ENCODE peak calls at places on chromosomes 7 and 10, in ten cellular contexts. T, I, L, F, U, M, D, K, G and P are unnamed samples.

GRCh38 chr7:79452032-79452494 is 1.4 kb downstream of the MAGI2 start:
- DNase-seq in K (peak), M (peak), U (no peak), T (peak), L (no peak), G (no peak), D (peak), F (no peak), I (peak), P (no peak)

GRCh38 chr10:70255329-70256299 is 22.4 kb upstream of the PPA1 start:
- DNase-seq in T (peak), U (no peak), M (no peak), L (peak), F (no peak), K (no peak), G (no peak), D (peak), I (no peak), P (no peak)

GRCh38 chr7:154769527-154769926 is 233.4 kb downstream of the PAXIP1 start:
- DNase-seq in M (no peak), K (no peak), G (no peak), U (no peak), I (no peak), D (no peak), L (no peak), F (no peak), T (no peak), P (no peak)

GRCh38 chr10:107091126-107091525 is 73.4 kb downstream of the SORCS1 start:
- DNase-seq in U (no peak), K (no peak), T (no peak), G (no peak), L (no peak), F (no peak), M (no peak), D (no peak), I (no peak), P (no peak)

GRCh38 chr10:117260094-117260493 is 19.2 kb downstream of the SLC18A2 start:
- DNase-seq in G (no peak), I (no peak), D (no peak), U (peak), K (no peak), M (peak), T (no peak), F (no peak), L (no peak), P (no peak)

GRCh38 chr7:104328308-104328969 is at the start of gene LHFPL3:
- DNase-seq in I (no peak), F (no peak), M (no peak), U (no peak), L (no peak), D (peak), T (no peak), G (no peak), K (no peak), P (no peak)

GRCh38 chr7:100465702-100466311 is 1.7 kb upstream of the SPACDR start:
- DNase-seq in M (no peak), D (peak), U (no peak), T (peak), G (peak), F (no peak), I (peak), K (peak), L (peak), P (peak)

GRCh38 chr10:33413093-33413442 is 78.6 kb upstream of the NRP1 start:
- DNase-seq in I (peak), L (peak), M (no peak), U (no peak), K (no peak), D (no peak), F (no peak), G (no peak), T (no peak), P (no peak)

GRCh38 chr10:110733256-110733952 is 89.3 kb downstream of the RBM20 start:
- DNase-seq in T (no peak), F (no peak), I (peak), M (no peak), G (no peak), K (no peak), D (no peak), U (no peak), L (peak), P (no peak)

GRCh38 chr7:80660939-80661338 is 22.5 kb downstream of the CD36 start:
- DNase-seq in K (no peak), L (no peak), U (no peak), M (no peak), T (no peak), G (no peak), I (no peak), F (no peak), D (no peak), P (no peak)

GRCh38 chr7:100443096-100443840 is 7.0 kb upstream of the PPP1R35 start:
- DNase-seq in M (no peak), L (no peak), U (no peak), K (no peak), G (no peak), D (no peak), I (no peak), F (no peak), T (no peak), P (no peak)

GRCh38 chr10:31908157-31908556 is 20.5 kb downstream of the ARHGAP12 start:
- DNase-seq in D (no peak), L (no peak), M (no peak), K (no peak), T (no peak), F (no peak), G (no peak), I (no peak), U (no peak), P (no peak)

GRCh38 chr7:111796671-111797070 is 234.4 kb upstream of the IMMP2L start:
- DNase-seq in I (no peak), M (no peak), D (peak), G (peak), K (no peak), T (no peak), L (no peak), U (peak), F (no peak), P (no peak)

GRCh38 chr10:103542764-103543616 is 49.5 kb downstream of the NEURL1 start:
- DNase-seq in D (peak), K (no peak), M (peak), G (peak), F (no peak), U (peak), L (peak), T (peak), I (peak), P (no peak)

GRCh38 chr10:97553575-97554100 is 18.9 kb upstream of the ANKRD2 start:
- DNase-seq in G (peak), L (peak), U (peak), T (peak), M (no peak), K (peak), F (no peak), I (peak), D (peak), P (peak)

GRCh38 chr10:3886666-3887251 is 101.8 kb upstream of the KLF6 start:
- DNase-seq in I (peak), T (no peak), U (no peak), L (peak), D (peak), M (peak), F (peak), K (peak), G (no peak), P (peak)

GRCh38 chr10:133258818-133259602 is 17.7 kb downstream of the ADAM8 start:
- DNase-seq in G (no peak), I (peak), K (peak), D (peak), L (peak), F (peak), M (peak), T (peak), U (peak), P (peak)
- TF ChIP-seq CTCF in G (no peak), I (no peak), K (no peak), D (no peak), L (no peak), F (no peak), M (no peak), T (no peak), U (no peak), P (no peak)

GRCh38 chr10:132136689-132137088 is 50.1 kb upstream of the DPYSL4 start:
- DNase-seq in D (no peak), M (no peak), F (no peak), L (no peak), U (no peak), K (no peak), I (no peak), T (no peak), G (no peak), P (no peak)

GRCh38 chr10:132133449-132134291 is 53.1 kb upstream of the DPYSL4 start:
- DNase-seq in M (no peak), F (no peak), G (no peak), I (no peak), D (no peak), T (no peak), L (no peak), K (no peak), U (no peak), P (no peak)

GRCh38 chr10:132134541-132135397 is 52.0 kb upstream of the DPYSL4 start:
- DNase-seq in U (no peak), K (no peak), T (no peak), M (no peak), F (no peak), G (no peak), D (no peak), I (no peak), L (no peak), P (no peak)

GRCh38 chr10:132136097-132136521 is 50.6 kb upstream of the DPYSL4 start:
- DNase-seq in G (no peak), K (no peak), I (no peak), M (no peak), D (no peak), L (no peak), F (no peak), U (no peak), T (no peak), P (no peak)

DNA sequence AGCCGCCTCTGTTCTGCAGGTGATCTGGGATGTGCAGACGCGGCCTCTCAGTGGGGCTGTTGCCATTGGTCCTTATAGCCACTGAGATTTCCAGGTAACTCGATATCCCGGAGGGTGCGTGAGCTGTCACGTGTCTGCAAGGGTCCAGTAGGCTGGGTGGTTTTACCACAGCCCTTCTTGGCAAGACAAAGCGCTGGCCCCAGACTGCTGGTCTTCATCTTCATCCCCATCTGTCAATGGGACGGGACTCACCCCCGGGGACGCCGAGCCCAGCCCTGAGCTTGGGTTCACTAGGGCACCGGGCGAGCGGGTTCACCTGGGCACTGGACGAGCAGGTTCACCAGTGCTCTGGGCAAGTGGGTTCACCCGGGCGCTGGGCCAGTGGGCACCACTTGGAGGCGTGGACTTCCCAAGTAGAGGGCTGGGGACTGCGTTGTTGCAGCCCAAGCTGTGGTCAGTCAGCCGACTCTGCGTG is 51.3 kb upstream of the DPYSL4 start:
- DNase-seq in G (no peak), M (no peak), I (no peak), K (no peak), L (no peak), T (no peak), F (no peak), D (no peak), U (no peak), P (no peak)
- H3K4me3 ChIP-seq in G (no peak), M (no peak), I (no peak), K (no peak), L (no peak), T (no peak), F (no peak), D (no peak), U (no peak), P (no peak)

GRCh38 chr10:124249812-124250432 is 156.5 kb upstream of the CHST15 start:
- DNase-seq in L (peak), F (no peak), U (no peak), M (no peak), T (peak), K (no peak), G (peak), D (no peak), I (no peak), P (no peak)
- TF ChIP-seq CTCF in L (peak), F (peak), U (no peak), M (no peak), T (no peak), K (peak), G (peak), D (peak), I (peak), P (no peak)

GRCh38 chr10:20892796-20893195 is 4.3 kb downstream of the NEBL start:
- DNase-seq in I (no peak), G (no peak), D (no peak), T (no peak), L (no peak), M (no peak), K (no peak), F (no peak), U (no peak), P (no peak)
- H3K4me3 ChIP-seq in I (no peak), G (no peak), D (no peak), T (no peak), L (no peak), M (no peak), K (no peak), F (no peak), U (no peak), P (no peak)

GRCh38 chr7:26153246-26153822 is 1.3 kb downstream of the NFE2L3 start:
- DNase-seq in I (no peak), D (no peak), F (no peak), K (no peak), U (no peak), L (peak), G (peak), T (peak), M (no peak), P (no peak)

GRCh38 chr7:26153823-26154783 is 2.1 kb downstream of the NFE2L3 start:
- DNase-seq in U (no peak), G (peak), M (no peak), I (peak), F (no peak), L (peak), T (peak), K (no peak), D (peak), P (no peak)

GRCh38 chr7:26157520-26158105 is 5.6 kb downstream of the NFE2L3 start:
- DNase-seq in M (no peak), G (no peak), L (peak), U (no peak), K (no peak), I (no peak), T (no peak), D (no peak), F (no peak), P (no peak)

GRCh38 chr7:26156454-26157365 is 4.7 kb downstream of the NFE2L3 start:
- DNase-seq in G (peak), U (no peak), M (no peak), F (peak), D (peak), K (peak), L (peak), I (peak), T (peak), P (peak)

GRCh38 chr7:26155531-26156375 is 3.8 kb downstream of the NFE2L3 start:
- DNase-seq in F (peak), M (no peak), D (peak), U (no peak), L (peak), I (peak), T (no peak), K (no peak), G (no peak), P (peak)
- TF ChIP-seq CTCF in F (no peak), M (no peak), D (no peak), U (no peak), L (no peak), I (no peak), T (no peak), K (no peak), G (no peak), P (no peak)

DNA sequence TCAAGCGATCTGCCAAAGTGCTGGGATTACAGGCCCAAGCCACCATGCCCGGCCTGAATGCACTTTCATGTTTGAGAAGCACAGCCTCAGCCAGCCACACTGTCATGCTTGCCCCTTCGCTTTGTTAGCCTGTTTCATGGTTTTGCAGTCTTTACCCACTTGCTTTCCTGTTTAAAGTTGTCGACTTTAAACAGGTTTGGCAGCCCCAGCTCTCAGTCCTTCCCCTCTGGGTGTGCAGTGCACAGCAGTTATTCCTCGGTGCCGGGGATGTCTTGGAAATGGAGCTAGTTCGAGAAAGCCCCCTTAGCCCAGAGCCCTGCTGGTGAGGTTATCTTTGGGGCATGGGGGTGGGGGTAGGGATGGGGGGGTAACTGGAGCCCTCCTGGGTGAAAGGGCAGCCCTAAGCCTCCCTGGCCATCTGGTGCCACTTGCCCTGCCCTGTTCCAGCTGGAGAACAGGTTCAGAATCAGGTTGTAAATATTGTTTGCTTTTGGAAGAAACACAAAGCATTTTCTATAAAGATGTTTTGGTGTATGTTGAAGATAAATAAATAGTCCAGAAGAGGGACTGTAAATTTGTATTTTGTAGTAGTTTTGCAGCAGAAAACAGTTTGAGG is 14.8 kb downstream of the TSPAN14 start:
- DNase-seq in D (no peak), L (no peak), K (no peak), F (no peak), G (no peak), M (no peak), I (no peak), T (no peak), U (no peak), P (no peak)
- H3K4me3 ChIP-seq in D (no peak), L (no peak), K (no peak), F (no peak), G (peak), M (peak), I (no peak), T (no peak), U (no peak), P (no peak)

GRCh38 chr10:130491011-130491697 is 355.0 kb downstream of the GLRX3 start:
- DNase-seq in I (no peak), U (no peak), L (no peak), G (no peak), F (no peak), D (no peak), T (no peak), M (no peak), K (no peak), P (no peak)

GRCh38 chr10:130491698-130492050 is 355.5 kb downstream of the GLRX3 start:
- DNase-seq in G (no peak), U (no peak), I (no peak), T (no peak), D (no peak), L (no peak), F (no peak), K (no peak), M (no peak), P (no peak)

GRCh38 chr10:130492266-130492934 is 356.2 kb downstream of the GLRX3 start:
- DNase-seq in U (no peak), T (no peak), F (no peak), D (no peak), G (no peak), K (no peak), I (no peak), L (no peak), M (no peak), P (no peak)

GRCh38 chr10:130493446-130494198 is 357.4 kb downstream of the GLRX3 start:
- DNase-seq in F (no peak), D (no peak), M (no peak), L (no peak), K (no peak), I (no peak), G (no peak), U (no peak), T (no peak), P (no peak)

GRCh38 chr10:130493021-130493420 is 356.8 kb downstream of the GLRX3 start:
- DNase-seq in G (no peak), L (no peak), F (no peak), T (no peak), I (no peak), U (no peak), K (no peak), D (no peak), M (no peak), P (no peak)
- TF ChIP-seq CTCF in G (no peak), L (no peak), F (no peak), T (no peak), I (no peak), U (no peak), K (no peak), D (no peak), M (no peak), P (no peak)

DNA sequence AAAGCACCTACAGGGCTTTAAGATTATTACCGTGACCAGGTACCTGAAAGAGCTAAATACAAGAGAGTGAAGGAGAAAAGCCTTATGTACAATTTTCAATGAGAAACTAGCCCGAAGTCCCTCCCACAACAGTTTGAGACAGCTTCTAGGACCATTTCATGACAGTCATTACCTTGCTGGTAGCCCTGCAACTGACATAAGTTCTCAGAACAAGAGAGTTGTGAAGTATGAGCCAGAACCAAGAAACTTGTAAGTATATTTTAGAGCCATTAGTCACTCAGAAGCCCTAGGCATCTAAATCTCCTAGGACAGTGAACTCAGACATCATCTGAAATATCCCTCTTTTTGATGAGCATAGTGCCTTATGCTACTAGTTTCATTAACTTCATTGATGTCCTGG is 792.1 kb downstream of the GRM8 start:
- DNase-seq in K (no peak), M (no peak), G (no peak), D (no peak), U (no peak), I (no peak), L (no peak), T (no peak), F (no peak), P (no peak)
- H3K4me3 ChIP-seq in K (no peak), M (no peak), G (no peak), D (no peak), U (no peak), I (no peak), L (no peak), T (no peak), F (no peak), P (no peak)

GRCh38 chr10:1657500-1657899 is 79.8 kb downstream of the ADARB2 start:
- DNase-seq in D (no peak), K (no peak), L (no peak), T (no peak), G (no peak), I (no peak), M (no peak), U (no peak), F (no peak), P (no peak)
- TF ChIP-seq CTCF in D (no peak), K (no peak), L (no peak), T (no peak), G (no peak), I (no peak), M (no peak), U (no peak), F (no peak), P (no peak)

DNA sequence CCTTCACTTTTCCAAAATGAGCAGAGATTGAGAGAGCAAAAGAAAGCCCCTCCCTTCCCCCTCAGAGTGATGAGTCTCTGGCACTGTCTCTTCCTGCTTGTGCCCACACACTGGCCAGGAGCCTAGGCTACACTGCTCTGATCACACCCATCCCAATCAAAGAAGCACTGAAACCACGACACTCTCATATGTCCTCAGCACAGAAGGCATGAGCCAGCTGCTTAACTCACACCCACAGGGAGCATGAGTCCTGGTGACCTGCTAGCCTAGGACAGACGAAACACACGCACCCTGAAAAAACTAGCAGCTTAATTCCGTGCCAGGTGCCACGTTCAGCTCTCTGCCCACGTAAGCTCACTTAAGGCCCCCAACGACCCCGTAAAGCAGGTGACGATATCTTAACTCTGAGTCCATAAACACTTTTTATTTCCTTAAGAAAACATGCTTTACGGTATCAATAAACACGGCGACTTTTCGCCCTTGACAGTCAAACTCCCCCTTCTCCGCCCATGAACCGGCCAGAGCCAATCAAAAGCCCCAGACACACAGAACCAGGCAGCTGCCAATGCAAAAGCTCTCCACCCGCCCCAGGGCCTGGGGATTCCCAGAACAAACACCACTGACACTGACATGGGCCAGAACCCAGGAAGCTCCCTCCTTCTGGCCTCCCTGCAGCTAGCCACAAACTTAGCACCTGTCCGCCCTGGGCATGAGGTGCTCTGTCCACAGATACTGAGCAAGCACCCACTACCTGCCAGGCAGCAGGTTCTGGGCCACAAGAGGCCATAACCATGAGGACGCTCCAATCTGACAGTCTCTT is 69.0 kb downstream of the TNRC18 start:
- DNase-seq in T (peak), D (peak), U (no peak), L (peak), F (no peak), G (peak), I (no peak), K (no peak), M (no peak), P (no peak)
- H3K4me3 ChIP-seq in T (no peak), D (no peak), U (no peak), L (no peak), F (no peak), G (no peak), I (no peak), K (no peak), M (no peak), P (no peak)